ENCODE peak calls at places on chromosome 20, in seven cellular contexts. A, D, U, L, J, B and Y are unnamed samples.

GRCh38 chr20:47998736-47999135 is 213.5 kb upstream of the SULF2 start:
- DNase-seq in D (no peak), A (no peak), U (no peak), B (no peak), J (no peak), L (no peak), Y (no peak)

GRCh38 chr20:53150532-53150931 is 178.4 kb downstream of the TSHZ2 start:
- DNase-seq in U (no peak), L (no peak), J (no peak), A (no peak), D (no peak), B (no peak), Y (no peak)

GRCh38 chr20:51129201-51129671 is 106.3 kb upstream of the KCNG1 start:
- DNase-seq in L (no peak), D (no peak), A (no peak), U (no peak), J (no peak), B (no peak), Y (no peak)

GRCh38 chr20:25178563-25179438 is 16.7 kb upstream of the ENTPD6 start:
- DNase-seq in A (peak; percentile 92), B (peak; percentile 58), L (no peak), U (peak; percentile 69), D (peak; percentile 74), J (no peak), Y (peak; percentile 63)

GRCh38 chr20:46230811-46231282 is 77.5 kb downstream of the CDH22 start:
- DNase-seq in L (no peak), D (no peak), U (no peak), J (no peak), A (peak; percentile 59), B (no peak), Y (no peak)

GRCh38 chr20:11261533-11262000 is 587.8 kb upstream of the JAG1 start:
- DNase-seq in J (peak; percentile 84), L (no peak), A (peak; percentile 98), B (no peak), U (no peak), D (no peak), Y (no peak)

GRCh38 chr20:33415948-33416347 is 14.6 kb upstream of the CDK5RAP1 start:
- DNase-seq in D (no peak), A (peak; percentile 64), B (no peak), U (no peak), J (no peak), L (no peak), Y (no peak)

GRCh38 chr20:50244352-50245149 is 53.9 kb downstream of the CEBPB start:
- DNase-seq in L (no peak), U (no peak), B (no peak), J (no peak), A (no peak), D (no peak), Y (no peak)

GRCh38 chr20:34475979-34476736 is 40.1 kb upstream of the DYNLRB1 start:
- DNase-seq in B (no peak), A (peak; percentile 36), J (no peak), U (peak; percentile 60), D (peak; percentile 78), L (no peak), Y (peak; percentile 52)

GRCh38 chr20:44572551-44573500 is 9.6 kb upstream of the PKIG start:
- DNase-seq in U (no peak), A (peak; percentile 87), D (no peak), B (peak; percentile 85), J (peak; percentile 69), L (no peak), Y (no peak)

GRCh38 chr20:48777821-48778220 is 50.0 kb downstream of the PREX1 start:
- DNase-seq in A (no peak), U (no peak), D (no peak), J (no peak), L (no peak), B (no peak), Y (no peak)

GRCh38 chr20:48040491-48040890 is 255.2 kb upstream of the SULF2 start:
- DNase-seq in U (no peak), L (no peak), J (no peak), B (no peak), A (no peak), D (no peak), Y (no peak)

GRCh38 chr20:34956751-34957472 is 1.2 kb downstream of the MYH7B start:
- DNase-seq in L (no peak), A (no peak), B (no peak), J (no peak), U (no peak), D (no peak), Y (no peak)

GRCh38 chr20:4545526-4545925 is 176.2 kb upstream of the PRND start:
- DNase-seq in A (peak; percentile 75), L (no peak), U (no peak), D (no peak), B (no peak), J (no peak), Y (no peak)

DNA sequence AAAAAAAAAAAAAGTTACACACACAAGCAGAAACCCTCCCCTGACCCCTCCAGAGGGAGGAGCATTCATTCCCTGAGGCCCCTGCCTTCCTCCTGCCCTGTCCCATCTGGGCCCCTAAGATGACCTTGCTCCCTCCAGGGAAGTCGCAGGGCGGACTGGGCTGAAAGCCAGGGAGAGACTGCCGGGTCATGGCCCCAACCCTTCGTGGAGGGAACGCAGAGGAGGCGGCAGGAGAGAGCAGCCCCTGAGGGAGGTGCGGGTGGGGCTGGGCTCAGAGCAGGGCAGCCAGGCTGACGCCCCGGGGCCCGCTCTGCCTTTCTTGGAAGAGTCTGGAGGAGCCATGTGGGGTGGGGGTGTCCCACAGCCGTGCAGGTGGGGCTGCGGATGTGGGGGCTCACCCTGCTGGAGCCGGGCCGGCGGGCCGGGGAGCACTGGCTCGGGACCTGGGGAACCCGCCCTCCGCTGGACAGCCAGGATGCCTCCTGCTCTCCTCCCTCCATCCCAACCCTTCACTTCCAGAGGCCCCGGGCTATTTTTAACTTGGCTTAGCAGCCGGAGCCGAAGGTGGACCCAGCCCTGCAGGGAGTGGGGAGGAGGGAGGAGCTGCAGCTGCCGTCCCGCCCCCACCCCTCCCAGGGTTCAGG is 15.0 kb upstream of the ABHD16B start:
- DNase-seq in A (peak; percentile 61), B (no peak), J (no peak), L (no peak), D (no peak), U (no peak), Y (no peak)
- TF ChIP-seq CTCF in A (no peak), B (no peak), J (no peak), L (no peak), D (no peak), U (no peak), Y (no peak)

GRCh38 chr20:61251529-61252393 is at the start of gene CDH4:
- DNase-seq in D (no peak), B (no peak), L (no peak), U (no peak), J (no peak), A (peak; percentile 21), Y (no peak)

GRCh38 chr20:61253264-61253639 is 1.2 kb downstream of the CDH4 start:
- DNase-seq in D (no peak), U (no peak), L (no peak), J (no peak), B (no peak), A (peak; percentile 52), Y (no peak)

GRCh38 chr20:61254881-61255589 is 3.0 kb downstream of the CDH4 start:
- DNase-seq in B (no peak), J (peak; percentile 9), L (no peak), A (peak; percentile 42), U (no peak), D (no peak), Y (no peak)

GRCh38 chr20:61253640-61254511 is 1.8 kb downstream of the CDH4 start:
- DNase-seq in B (no peak), J (no peak), A (peak; percentile 46), L (no peak), U (no peak), D (no peak), Y (no peak)

DNA sequence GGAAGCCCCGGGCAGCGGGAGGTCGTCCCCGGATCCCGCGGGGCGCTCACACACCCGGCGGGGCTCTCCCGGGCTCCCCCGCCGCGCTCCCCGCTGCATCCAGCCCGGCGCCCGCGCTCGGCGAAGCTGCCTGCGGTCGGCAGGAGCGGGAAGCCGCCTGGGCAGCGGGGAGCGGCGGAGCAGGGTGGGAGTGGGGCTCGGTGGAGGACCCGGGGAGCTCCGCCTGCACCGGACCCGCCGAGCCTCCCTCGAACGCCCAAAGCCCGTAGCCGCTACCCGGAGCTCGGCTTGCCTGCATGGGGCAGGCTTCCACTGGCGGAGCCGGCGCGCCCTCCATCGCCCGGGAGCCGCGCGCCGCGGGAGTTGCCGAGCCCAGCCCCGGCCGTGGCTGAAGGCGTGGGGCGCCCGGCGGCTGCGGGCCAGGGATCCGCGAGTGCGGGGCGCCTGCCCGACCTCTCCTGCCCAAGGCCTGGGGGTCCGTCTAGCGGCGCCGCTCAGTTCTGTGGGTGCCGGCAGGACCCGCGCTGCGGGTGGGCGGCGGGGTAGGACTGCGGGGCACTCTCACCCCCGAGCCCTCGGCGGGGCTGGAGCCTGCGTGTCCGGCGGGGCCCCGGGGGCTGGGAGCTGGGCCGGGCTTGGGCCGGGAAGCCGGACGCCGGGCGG is 671 bp downstream of the CDH4 start:
- DNase-seq in U (no peak), B (no peak), D (no peak), J (no peak), L (no peak), A (peak; percentile 48), Y (no peak)
- TF ChIP-seq CTCF in U (no peak), B (no peak), D (no peak), J (no peak), L (no peak), A (no peak), Y (no peak)

GRCh38 chr20:63745424-63745805 is 5.8 kb downstream of the SLC2A4RG start:
- DNase-seq in U (no peak), D (no peak), J (no peak), L (no peak), A (no peak), B (no peak), Y (peak; percentile 27)
- TF ChIP-seq CTCF in U (no peak), D (no peak), J (no peak), L (no peak), A (no peak), B (no peak), Y (no peak)

GRCh38 chr20:1185781-1186334 is 1.1 kb upstream of the TMEM74B start:
- DNase-seq in B (no peak), A (peak; percentile 50), U (peak; percentile 67), J (no peak), L (no peak), D (peak; percentile 76), Y (peak; percentile 88)

GRCh38 chr20:1184260-1184637 is 532 bp downstream of the TMEM74B start:
- DNase-seq in D (no peak), U (no peak), J (no peak), A (no peak), B (no peak), L (no peak), Y (no peak)

GRCh38 chr20:1184638-1185315 is at the start of gene TMEM74B:
- DNase-seq in L (no peak), J (no peak), U (no peak), A (no peak), D (no peak), B (no peak), Y (peak; percentile 49)

GRCh38 chr20:1186367-1186991 is 1.7 kb upstream of the TMEM74B start:
- DNase-seq in U (no peak), D (no peak), B (no peak), L (no peak), A (no peak), J (no peak), Y (no peak)

DNA sequence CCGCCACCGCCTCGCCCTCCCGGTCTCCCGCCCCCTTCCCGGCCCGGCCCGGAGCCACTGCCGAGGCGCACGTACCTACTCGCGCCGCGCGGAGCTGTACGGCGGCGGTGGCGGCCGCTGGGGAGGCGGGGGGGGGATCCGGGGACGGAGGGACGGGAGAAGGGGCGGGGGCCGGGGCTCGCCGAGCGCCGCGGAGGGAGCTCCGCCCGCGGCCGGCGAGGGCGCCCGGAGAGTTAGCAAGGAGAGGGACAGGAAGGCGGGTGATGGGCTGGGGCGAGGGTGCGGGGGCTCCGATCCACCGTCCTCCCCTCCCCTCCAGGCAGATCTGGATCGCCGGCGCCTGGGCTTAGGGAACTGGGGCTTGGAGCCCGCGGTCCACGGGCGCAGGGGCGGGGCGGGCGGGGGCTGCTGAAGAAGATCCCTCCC is 548 bp upstream of the TMEM74B start:
- DNase-seq in J (no peak), D (no peak), L (no peak), U (no peak), A (no peak), B (no peak), Y (peak; percentile 62)
- TF ChIP-seq CTCF in J (no peak), D (no peak), L (no peak), U (no peak), A (no peak), B (no peak), Y (no peak)